ENCODE peak calls at places on chromosomes 4 and X, in ten cellular contexts. L, Q, F, I, O, N, G, D, C and P are unnamed samples.

GRCh38 chr4:149279331-149279730 is 536.3 kb downstream of the IQCM start:
- DNase-seq in L (no peak), Q (peak), F (no peak), I (no peak), O (no peak), N (no peak), G (no peak), D (no peak), C (no peak), P (no peak)

GRCh38 chr4:142440093-142440492 is 406.0 kb downstream of the INPP4B start:
- DNase-seq in L (no peak), Q (peak), F (no peak), I (no peak), O (no peak), N (no peak), G (no peak), D (no peak), C (no peak), P (no peak)

GRCh38 chr4:41294445-41295062 is 37.8 kb downstream of the UCHL1 start:
- DNase-seq in L (no peak), Q (no peak), F (no peak), I (no peak), O (no peak), N (peak), G (no peak), D (peak), C (no peak), P (no peak)

GRCh38 chrX:8846271-8846670 is 45.1 kb upstream of the FAM9A start:
- DNase-seq in L (no peak), Q (peak), F (no peak), I (no peak), O (no peak), N (peak), G (no peak), D (no peak), C (no peak), P (no peak)

GRCh38 chr4:104915864-104916263 is 230.8 kb upstream of the TET2 start:
- DNase-seq in L (no peak), Q (no peak), F (no peak), I (no peak), O (no peak), N (no peak), G (peak), D (no peak), C (no peak), P (no peak)

GRCh38 chr4:176209535-176209934 is 14.2 kb upstream of the SPATA4 start:
- DNase-seq in L (no peak), Q (no peak), F (no peak), I (no peak), O (no peak), N (no peak), G (no peak), D (no peak), C (no peak), P (no peak)

GRCh38 chr4:138741778-138742377 is 273.7 kb upstream of the NOCT start:
- DNase-seq in L (no peak), Q (no peak), F (no peak), I (no peak), O (no peak), N (peak), G (no peak), D (no peak), C (no peak), P (no peak)

GRCh38 chr4:109166126-109166525 is 136.3 kb downstream of the COL25A1 start:
- DNase-seq in L (no peak), Q (no peak), F (no peak), I (no peak), O (no peak), N (no peak), G (no peak), D (no peak), C (no peak), P (no peak)

GRCh38 chr4:121190389-121190788 is 26.3 kb upstream of the TNIP3 start:
- DNase-seq in L (no peak), Q (no peak), F (no peak), I (no peak), O (no peak), N (no peak), G (no peak), D (no peak), C (no peak), P (no peak)

GRCh38 chrX:8042304-8042703 is 115.1 kb upstream of the PNPLA4 start:
- DNase-seq in L (no peak), Q (no peak), F (no peak), I (peak), O (no peak), N (no peak), G (peak), D (no peak), C (no peak), P (no peak)

GRCh38 chr4:184757810-184758209 is 23.9 kb upstream of the CENPU start:
- DNase-seq in L (no peak), Q (no peak), F (no peak), I (no peak), O (no peak), N (no peak), G (no peak), D (no peak), C (no peak), P (no peak)

GRCh38 chrX:112819013-112819635 is 21.5 kb downstream of the AMOT start:
- DNase-seq in L (no peak), Q (peak), F (no peak), I (no peak), O (no peak), N (peak), G (no peak), D (no peak), C (no peak), P (no peak)

GRCh38 chr4:102387552-102388150 is 42.4 kb upstream of the SLC39A8 start:
- DNase-seq in L (no peak), Q (peak), F (no peak), I (no peak), O (no peak), N (no peak), G (no peak), D (no peak), C (no peak), P (no peak)

GRCh38 chr4:92791876-92792490 is 488.2 kb downstream of the GRID2 start:
- DNase-seq in L (no peak), Q (no peak), F (no peak), I (peak), O (no peak), N (peak), G (no peak), D (no peak), C (no peak), P (no peak)

GRCh38 chr4:140144937-140145336 is 9.0 kb downstream of the MAML3 start:
- DNase-seq in L (no peak), Q (no peak), F (no peak), I (no peak), O (no peak), N (peak), G (no peak), D (no peak), C (no peak), P (no peak)

GRCh38 chr4:3022112-3022511 is 52.2 kb downstream of the HTT-AS start:
- DNase-seq in L (no peak), Q (no peak), F (no peak), I (no peak), O (no peak), N (no peak), G (no peak), D (no peak), C (no peak), P (no peak)

GRCh38 chr4:26271703-26272102 is 49.1 kb upstream of the RBPJ start:
- DNase-seq in L (no peak), Q (no peak), F (no peak), I (no peak), O (no peak), N (no peak), G (no peak), D (no peak), C (no peak), P (no peak)

GRCh38 chr4:80016506-80016905 is 56.5 kb downstream of the ANTXR2 start:
- DNase-seq in L (no peak), Q (peak), F (no peak), I (no peak), O (no peak), N (no peak), G (no peak), D (no peak), C (no peak), P (no peak)

GRCh38 chrX:85359051-85359450 is 20.4 kb downstream of the POF1B start:
- DNase-seq in L (no peak), Q (no peak), F (no peak), I (no peak), O (no peak), N (no peak), G (no peak), D (no peak), C (no peak), P (no peak)

GRCh38 chr4:123929565-123929964 is 533.0 kb downstream of the SPRY1 start:
- DNase-seq in L (no peak), Q (no peak), F (no peak), I (no peak), O (no peak), N (no peak), G (no peak), D (no peak), C (no peak), P (no peak)

GRCh38 chr4:163755013-163755412 is 260.5 kb downstream of the TMA16 start:
- DNase-seq in L (no peak), Q (peak), F (no peak), I (no peak), O (no peak), N (no peak), G (no peak), D (peak), C (no peak), P (no peak)

GRCh38 chrX:10603612-10604011 is 16.8 kb downstream of the MID1 start:
- DNase-seq in L (no peak), Q (no peak), F (no peak), I (no peak), O (no peak), N (no peak), G (no peak), D (no peak), C (no peak), P (no peak)

GRCh38 chr4:140659935-140660710 is 91.4 kb upstream of the UCP1 start:
- DNase-seq in L (no peak), Q (peak), F (no peak), I (no peak), O (no peak), N (peak), G (no peak), D (no peak), C (no peak), P (no peak)

GRCh38 chrX:45767021-45767491 is 566.4 kb upstream of the DIPK2B start:
- DNase-seq in L (no peak), Q (peak), F (no peak), I (no peak), O (no peak), N (peak), G (no peak), D (no peak), C (no peak), P (no peak)

GRCh38 chrX:153394595-153394994 is 6.6 kb downstream of the PNMA6E start:
- DNase-seq in L (no peak), Q (no peak), F (no peak), I (no peak), O (no peak), N (peak), G (no peak), D (no peak), C (no peak), P (no peak)